ENCODE peak calls at places on chromosomes 4 and X, in eight cellular contexts. D is choroid plexus epithelial cell, Y is fibroblast of mammary gland, P is lower lobe of right lung, V is HCT116, U is cardiac fibroblast, E is K562, J is astrocyte. T is an unnamed sample.

GRCh38 chr4:101981756-101982155 is 191.2 kb downstream of the BANK1 start:
- DNase-seq in D (no peak), Y (no peak), P (no peak), V (peak; percentile 66), U (no peak), E (no peak), J (peak; percentile 36), T (no peak)

GRCh38 chr4:20922962-20923361 is 222.7 kb downstream of the PACRGL start:
- DNase-seq in D (no peak), Y (no peak), P (no peak), V (no peak), U (no peak), E (no peak), J (no peak), T (no peak)

GRCh38 chrX:69192603-69193002 is 27.4 kb upstream of the PJA1 start:
- DNase-seq in D (no peak), Y (no peak), P (no peak), V (no peak), U (no peak), E (no peak), J (no peak), T (no peak)

GRCh38 chr4:149555146-149555545 is 260.5 kb downstream of the IQCM start:
- DNase-seq in D (peak; percentile 50), Y (peak; percentile 32), P (no peak), V (no peak), U (peak; percentile 18), E (no peak), J (peak; percentile 67), T (peak; percentile 17)

GRCh38 chr4:169103966-169104412 is 93.9 kb upstream of the CBR4 start:
- DNase-seq in D (peak; percentile 31), Y (no peak), P (no peak), V (no peak), U (no peak), E (no peak), J (no peak), T (no peak)

GRCh38 chr4:105895324-105895608 is at the start of gene NPNT:
- DNase-seq in D (no peak), Y (no peak), P (no peak), V (no peak), U (no peak), E (no peak), J (no peak), T (no peak)

GRCh38 chrX:47321386-47321785 is 49.0 kb upstream of the ZNF157 start:
- DNase-seq in D (peak; percentile 77), Y (peak; percentile 70), P (peak; percentile 46), V (no peak), U (peak; percentile 63), E (peak; percentile 61), J (peak; percentile 45), T (peak; percentile 62)

GRCh38 chr4:1543561-1543960 is 137.3 kb upstream of the NKX1-1 start:
- DNase-seq in D (no peak), Y (no peak), P (no peak), V (no peak), U (no peak), E (no peak), J (no peak), T (no peak)

GRCh38 chrX:110407910-110408545 is 49.4 kb downstream of the RTL9 start:
- DNase-seq in D (peak; percentile 71), Y (peak; percentile 78), P (no peak), V (peak; percentile 39), U (peak; percentile 76), E (peak; percentile 82), J (no peak), T (peak; percentile 76)

GRCh38 chr4:46196086-46196485 is 72.2 kb upstream of the GABRG1 start:
- DNase-seq in D (no peak), Y (no peak), P (no peak), V (no peak), U (no peak), E (peak; percentile 6), J (no peak), T (no peak)

GRCh38 chr4:76784237-76784636 is 113.7 kb downstream of the SOWAHB start:
- DNase-seq in D (peak; percentile 29), Y (peak; percentile 21), P (no peak), V (no peak), U (no peak), E (peak; percentile 29), J (no peak), T (no peak)

GRCh38 chrX:78650906-78651437 is 8.2 kb downstream of the RTL3 start:
- DNase-seq in D (peak; percentile 84), Y (peak; percentile 66), P (no peak), V (no peak), U (peak; percentile 51), E (no peak), J (peak; percentile 90), T (peak; percentile 50)

GRCh38 chrX:8591526-8591925 is 126.9 kb downstream of the VCX3B start:
- DNase-seq in D (no peak), Y (no peak), P (no peak), V (no peak), U (no peak), E (no peak), J (no peak), T (no peak)

GRCh38 chr4:25638221-25638601 is 17.4 kb upstream of the SLC34A2 start:
- DNase-seq in D (no peak), Y (no peak), P (no peak), V (no peak), U (no peak), E (no peak), J (no peak), T (no peak)

GRCh38 chrX:40107291-40108083 is 9.7 kb upstream of the BCOR start:
- DNase-seq in D (no peak), Y (no peak), P (peak; percentile 81), V (peak; percentile 77), U (no peak), E (peak; percentile 85), J (no peak), T (no peak)

GRCh38 chrX:40299502-40300118 is 201.9 kb upstream of the BCOR start:
- DNase-seq in D (no peak), Y (no peak), P (no peak), V (no peak), U (no peak), E (no peak), J (no peak), T (no peak)

GRCh38 chr4:86596802-86597201 is 2.7 kb downstream of the PTPN13 start:
- DNase-seq in D (peak; percentile 39), Y (peak; percentile 50), P (no peak), V (peak; percentile 7), U (peak; percentile 25), E (no peak), J (no peak), T (peak; percentile 38)

GRCh38 chr4:7016512-7016911 is 26.7 kb upstream of the TADA2B start:
- DNase-seq in D (no peak), Y (no peak), P (no peak), V (no peak), U (no peak), E (no peak), J (no peak), T (no peak)

GRCh38 chr4:110778526-110778925 is 155.6 kb upstream of the PITX2 start:
- DNase-seq in D (no peak), Y (peak; percentile 72), P (no peak), V (no peak), U (no peak), E (no peak), J (peak; percentile 12), T (no peak)

GRCh38 chr4:142846729-142847606 is 867 bp upstream of the INPP4B start:
- DNase-seq in D (peak; percentile 15), Y (no peak), P (no peak), V (peak; percentile 57), U (peak; percentile 31), E (peak; percentile 6), J (no peak), T (peak; percentile 20)

GRCh38 chr4:143667461-143667860 is 33.0 kb downstream of the FREM3 start:
- DNase-seq in D (peak; percentile 70), Y (peak; percentile 88), P (no peak), V (no peak), U (peak; percentile 96), E (no peak), J (peak; percentile 79), T (peak; percentile 97)

DNA sequence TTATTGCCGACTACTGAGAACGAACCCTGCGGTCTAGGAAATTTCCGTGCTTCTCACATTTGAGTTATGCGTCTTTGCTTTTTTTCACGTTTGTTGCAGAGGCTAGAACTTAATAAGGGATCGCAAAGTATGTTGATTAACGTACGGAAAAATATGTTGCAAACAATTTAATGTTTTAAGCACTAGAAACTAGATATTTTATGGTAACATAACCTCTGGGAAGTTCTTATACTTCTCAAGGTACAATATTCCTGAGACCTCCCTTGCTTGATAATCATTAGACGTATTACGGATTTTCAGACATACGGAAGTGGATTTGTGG is 636 bp upstream of the PRDM5 start:
- DNase-seq in D (no peak), Y (no peak), P (no peak), V (no peak), U (no peak), E (no peak), J (no peak), T (no peak)
- H3K4me3 ChIP-seq in D (peak overlapping the region; percentile 72), Y (peak overlapping the region; percentile 56), P (peak overlapping the region; percentile 72), V (peak overlapping the region; percentile 51), U (peak overlapping the region; percentile 41), E (no peak overlapping the region), J (peak overlapping the region; percentile 63), T (peak overlapping the region; percentile 66)

GRCh38 chrX:97026406-97026805 is 142.7 kb downstream of the RPA4 start:
- DNase-seq in D (peak; percentile 48), Y (no peak), P (no peak), V (no peak), U (peak; percentile 36), E (no peak), J (no peak), T (peak; percentile 44)
- TF ChIP-seq CTCF in D (peak; percentile 27), Y (no peak), P (no peak), V (peak; percentile 8), U (no peak), E (no peak), J (no peak), T (peak; percentile 5)

DNA sequence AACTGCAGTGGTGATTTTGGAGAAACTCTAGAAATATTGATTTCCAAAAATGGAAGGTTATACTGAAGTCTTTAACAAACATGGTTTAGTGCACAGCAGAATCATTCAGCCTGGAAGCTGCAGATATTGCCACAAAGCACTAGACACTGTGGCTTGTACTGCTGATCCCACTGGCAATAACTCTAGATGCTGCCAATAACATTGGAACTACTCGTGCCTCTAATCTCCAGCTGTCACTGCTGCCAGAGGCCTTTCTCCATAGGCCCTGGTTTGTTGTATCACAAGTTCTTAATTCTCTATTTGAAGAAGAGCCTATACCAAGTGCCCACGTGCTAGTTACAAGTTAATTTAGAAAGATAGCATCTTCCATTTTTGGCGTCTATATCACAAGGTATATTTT is 19.3 kb downstream of the DMP1 start:
- DNase-seq in D (no peak), Y (no peak), P (no peak), V (no peak), U (no peak), E (no peak), J (no peak), T (no peak)
- H3K4me3 ChIP-seq in D (no peak overlapping the region), Y (no peak overlapping the region), P (no peak overlapping the region), V (no peak overlapping the region), U (no peak overlapping the region), E (no peak overlapping the region), J (no peak overlapping the region), T (no peak overlapping the region)

GRCh38 chr4:22959483-22959882 is 266.7 kb downstream of the GBA3 start:
- DNase-seq in D (no peak), Y (no peak), P (no peak), V (no peak), U (no peak), E (no peak), J (no peak), T (no peak)

GRCh38 chr4:22957774-22958173 is 265.0 kb downstream of the GBA3 start:
- DNase-seq in D (no peak), Y (no peak), P (no peak), V (no peak), U (no peak), E (no peak), J (no peak), T (no peak)

GRCh38 chr4:22962186-22962786 is 269.5 kb downstream of the GBA3 start:
- DNase-seq in D (peak; percentile 11), Y (peak; percentile 6), P (no peak), V (no peak), U (peak; percentile 2), E (peak; percentile 18), J (peak; percentile 17), T (peak; percentile 52)
- TF ChIP-seq CTCF in D (peak; percentile 39), Y (peak; percentile 27), P (peak; percentile 33), V (no peak), U (peak; percentile 25), E (no peak), J (peak; percentile 59), T (peak; percentile 59)

T was measured in fibroblast of pulmonary artery.